ENCODE peak calls at places on chromosome X, in nine cellular contexts. T is GM03348; P is lower leg skin; I is ureter; X is H9; V is GM18507; S is stimulated activated CD8-positive, alpha-beta memory T cell treated with anti-CD3 and anti-CD28 coated beads, Interleukin-4, amount 100 ng/mL, for 24 hours; Q is ACHN; K is naive thymus-derived CD8-positive, alpha-beta T cell. M is an unnamed sample.

GRCh38 chrX:46837543-46838481 is 969 bp downstream of the RP2 start:
- DNase-seq in K (peak), Q (peak), V (no peak), T (peak), P (no peak), S (peak), I (no peak), X (no peak), M (no peak)

GRCh38 chrX:118595501-118596042 is 100.0 kb downstream of the DOCK11 start:
- DNase-seq in X (no peak), T (no peak), V (no peak), S (no peak), K (no peak), I (no peak), Q (no peak), P (no peak), M (no peak)

GRCh38 chrX:63275127-63275526 is 76.0 kb downstream of the SPIN4 start:
- DNase-seq in X (peak), Q (peak), I (no peak), K (no peak), S (peak), P (no peak), T (peak), V (no peak), M (no peak)

GRCh38 chrX:65961714-65962113 is 78.2 kb downstream of the VSIG4 start:
- DNase-seq in Q (no peak), K (no peak), V (no peak), S (no peak), X (no peak), T (no peak), P (no peak), I (no peak), M (no peak)

GRCh38 chrX:107672955-107673378 is 44.7 kb downstream of the PRPS1 start:
- DNase-seq in P (peak), I (peak), V (no peak), X (peak), Q (peak), K (peak), T (peak), S (peak), M (peak)

GRCh38 chrX:545488-545887 is 85.1 kb upstream of the SHOX start:
- DNase-seq in Q (no peak), K (no peak), X (no peak), V (no peak), T (no peak), S (no peak), I (peak), P (peak), M (no peak)

GRCh38 chrX:118495958-118496762 is 545 bp downstream of the DOCK11 start:
- DNase-seq in K (peak), S (peak), Q (peak), T (peak), P (peak), V (peak), X (peak), I (peak), M (peak)

GRCh38 chrX:121755541-121755940 is 708.1 kb downstream of the GLUD2 start:
- DNase-seq in V (no peak), S (no peak), P (no peak), X (no peak), T (no peak), K (no peak), I (no peak), Q (no peak), M (no peak)

GRCh38 chrX:50648151-50648550 is 165.8 kb downstream of the SHROOM4 start:
- DNase-seq in T (no peak), K (no peak), V (no peak), Q (no peak), S (no peak), I (no peak), X (no peak), P (no peak), M (no peak)

GRCh38 chrX:57929373-57929772 is 19.1 kb upstream of the ZXDA start:
- DNase-seq in Q (no peak), S (no peak), K (no peak), T (peak), I (no peak), V (no peak), P (no peak), X (no peak), M (no peak)

GRCh38 chrX:10615931-10616780 is 4.2 kb downstream of the MID1 start:
- DNase-seq in K (peak), I (no peak), P (peak), V (no peak), Q (peak), S (no peak), T (peak), X (peak), M (no peak)